ENCODE peak calls at places on chromosomes 16 and 17, in six cellular contexts. C is choroid plexus epithelial cell, N is transverse colon, W is coronary artery, V is mesothelial cell of epicardium, E is A549. Q is an unnamed sample.

GRCh38 chr16:82133798-82134197 is 36.2 kb downstream of the MPHOSPH6 start:
- DNase-seq in C (no peak), N (no peak), W (no peak), V (no peak), E (no peak), Q (no peak)

GRCh38 chr16:64416232-64417010 is 705.4 kb downstream of the CDH11 start:
- DNase-seq in C (peak; percentile 78), N (no peak), W (no peak), V (no peak), E (no peak), Q (no peak)

GRCh38 chr16:51839697-51840462 is 688.8 kb upstream of the SALL1 start:
- DNase-seq in C (no peak), N (no peak), W (no peak), V (no peak), E (no peak), Q (no peak)

GRCh38 chr17:3025421-3026124 is 37.8 kb downstream of the OR1D5 start:
- DNase-seq in C (no peak), N (no peak), W (peak; percentile 43), V (no peak), E (no peak), Q (no peak)

GRCh38 chr17:37490638-37491614 is 1.2 kb downstream of the DUSP14 start:
- DNase-seq in C (peak; percentile 91), N (peak; percentile 28), W (peak; percentile 85), V (no peak), E (peak; percentile 90), Q (no peak)

GRCh38 chr17:50052241-50052788 is 3.6 kb upstream of the ITGA3 start:
- DNase-seq in C (no peak), N (no peak), W (no peak), V (no peak), E (no peak), Q (no peak)

GRCh38 chr16:11876306-11876705 is 25.0 kb upstream of the RSL1D1 start:
- DNase-seq in C (no peak), N (no peak), W (no peak), V (no peak), E (no peak), Q (no peak)

GRCh38 chr17:13409455-13409854 is 192.3 kb downstream of the HS3ST3A1 start:
- DNase-seq in C (no peak), N (no peak), W (no peak), V (no peak), E (no peak), Q (no peak)

GRCh38 chr17:77233635-77234334 is 93.0 kb downstream of the SEC14L1 start:
- DNase-seq in C (peak; percentile 69), N (peak; percentile 33), W (no peak), V (no peak), E (peak; percentile 77), Q (no peak)

GRCh38 chr17:321386-321941 is 31.1 kb downstream of the RPH3AL start:
- DNase-seq in C (no peak), N (no peak), W (no peak), V (no peak), E (no peak), Q (no peak)

GRCh38 chr17:16121915-16122314 is 93.4 kb downstream of the NCOR1 start:
- DNase-seq in C (no peak), N (no peak), W (no peak), V (no peak), E (no peak), Q (no peak)

GRCh38 chr17:83194761-83195329 is 115.4 kb downstream of the METRNL start:
- DNase-seq in C (peak; percentile 55), N (no peak), W (no peak), V (no peak), E (no peak), Q (no peak)

GRCh38 chr17:72404872-72405271 is 284.1 kb downstream of the SOX9 start:
- DNase-seq in C (peak; percentile 44), N (no peak), W (no peak), V (no peak), E (no peak), Q (no peak)

GRCh38 chr16:22948058-22948602 is 134.2 kb downstream of the HS3ST2 start:
- DNase-seq in C (no peak), N (no peak), W (no peak), V (no peak), E (no peak), Q (no peak)

GRCh38 chr16:11780988-11781680 is 15.9 kb downstream of the ZC3H7A start:
- DNase-seq in C (no peak), N (no peak), W (no peak), V (no peak), E (no peak), Q (no peak)

GRCh38 chr17:50078430-50078829 is 16.7 kb upstream of the PDK2 start:
- DNase-seq in C (no peak), N (no peak), W (no peak), V (no peak), E (no peak), Q (no peak)

GRCh38 chr17:5437721-5438317 is 1.1 kb downstream of the C1QBP start:
- DNase-seq in C (peak; percentile 43), N (no peak), W (no peak), V (no peak), E (no peak), Q (no peak)

GRCh38 chr17:10081571-10082169 is 116.7 kb downstream of the GAS7 start:
- DNase-seq in C (no peak), N (no peak), W (no peak), V (no peak), E (no peak), Q (no peak)

GRCh38 chr17:10198509-10199249 is at the start of gene GAS7:
- DNase-seq in C (peak; percentile 18), N (peak; percentile 41), W (no peak), V (peak; percentile 72), E (peak; percentile 61), Q (peak; percentile 87)

GRCh38 chr16:68910051-68910450 is 66.7 kb downstream of the TANGO6 start:
- DNase-seq in C (no peak), N (no peak), W (no peak), V (no peak), E (no peak), Q (no peak)

GRCh38 chr17:28196637-28197036 is 122.4 kb upstream of the TMEM97 start:
- DNase-seq in C (no peak), N (no peak), W (no peak), V (no peak), E (no peak), Q (no peak)

GRCh38 chr17:27247071-27247957 is 46.6 kb upstream of the WSB1 start:
- DNase-seq in C (peak; percentile 99), N (peak; percentile 81), W (no peak), V (no peak), E (peak; percentile 84), Q (no peak)

GRCh38 chr17:44213403-44214229 is 5.9 kb downstream of the UBTF start:
- DNase-seq in C (no peak), N (no peak), W (no peak), V (no peak), E (no peak), Q (no peak)

GRCh38 chr17:50708050-50709000 is 611 bp upstream of the ANKRD40 start:
- DNase-seq in C (peak; percentile 59), N (no peak), W (no peak), V (no peak), E (no peak), Q (no peak)

GRCh38 chr17:36221187-36221586 is 10.3 kb downstream of the CCL4L2 start:
- DNase-seq in C (no peak), N (no peak), W (no peak), V (no peak), E (no peak), Q (peak; percentile 67)

GRCh38 chr16:66580605-66581209 is 1.4 kb downstream of the CMTM2 start:
- DNase-seq in C (peak; percentile 87), N (no peak), W (no peak), V (no peak), E (no peak), Q (no peak)

GRCh38 chr17:75059369-75060345 is 12.6 kb downstream of the KCTD2 start:
- DNase-seq in C (peak; percentile 87), N (no peak), W (no peak), V (no peak), E (no peak), Q (no peak)

GRCh38 chr16:87608400-87608985 is 6.2 kb downstream of the JPH3 start:
- DNase-seq in C (peak; percentile 73), N (peak; percentile 36), W (no peak), V (peak; percentile 67), E (no peak), Q (peak; percentile 93)

GRCh38 chr17:19657182-19657581 is 8.6 kb downstream of the ALDH3A2 start:
- DNase-seq in C (no peak), N (no peak), W (no peak), V (no peak), E (no peak), Q (peak; percentile 65)

GRCh38 chr16:31458835-31459721 is at the start of gene ARMC5:
- DNase-seq in C (peak; percentile 99), N (peak; percentile 98), W (peak; percentile 98), V (peak; percentile 92), E (peak; percentile 93), Q (peak; percentile 99)
- TF ChIP-seq CTCF in C (peak; percentile 59), N (peak; percentile 53), W (peak; percentile 18), V (peak; percentile 44), E (peak; percentile 67), Q (peak; percentile 62)

GRCh38 chr16:73750639-73751038 is 546.0 kb upstream of the PSMD7 start:
- DNase-seq in C (no peak), N (no peak), W (no peak), V (no peak), E (no peak), Q (no peak)
- TF ChIP-seq CTCF in C (no peak), N (no peak), W (no peak), V (no peak), E (no peak), Q (no peak)

GRCh38 chr17:45236002-45236606 is 14.4 kb downstream of the FMNL1 start:
- DNase-seq in C (no peak), N (no peak), W (no peak), V (no peak), E (no peak), Q (no peak)
- TF ChIP-seq CTCF in C (no peak), N (peak; percentile 16), W (no peak), V (peak; percentile 35), E (peak; percentile 35), Q (peak; percentile 40)

GRCh38 chr16:21622545-21622944 is 23.2 kb downstream of the METTL9 start:
- DNase-seq in C (no peak), N (no peak), W (no peak), V (no peak), E (no peak), Q (no peak)
- TF ChIP-seq CTCF in C (no peak), N (no peak), W (no peak), V (no peak), E (no peak), Q (no peak)

Q was measured in osteocyte.